ENCODE peak calls at places on chromosomes 7 and 10, in six cellular contexts. D is psoas muscle; M is heart left ventricle; Q is body of pancreas; T is neural progenitor cell; I is CD8-positive, alpha-beta T cell. J is an unnamed sample.

GRCh38 chr7:27661776-27662489 is 750 bp downstream of the HIBADH start:
- DNase-seq in D (no peak), M (peak; percentile 29), Q (peak; percentile 46), T (no peak), I (peak; percentile 26), J (no peak)

GRCh38 chr7:23490357-23491131 is 20.3 kb upstream of the IGF2BP3 start:
- DNase-seq in D (peak; percentile 68), M (peak; percentile 69), Q (peak; percentile 35), T (no peak), I (peak; percentile 59), J (peak; percentile 32)

GRCh38 chr7:25527665-25528064 is 299.4 kb upstream of the NPVF start:
- DNase-seq in D (no peak), M (no peak), Q (no peak), T (no peak), I (no peak), J (no peak)

GRCh38 chr7:102152672-102153585 is 133.7 kb upstream of the SH2B2 start:
- DNase-seq in D (no peak), M (peak; percentile 37), Q (no peak), T (peak; percentile 37), I (no peak), J (no peak)

GRCh38 chr10:129063212-129063611 is 403.8 kb upstream of the MGMT start:
- DNase-seq in D (no peak), M (no peak), Q (no peak), T (no peak), I (no peak), J (no peak)

GRCh38 chr7:138776156-138776833 is 21.5 kb upstream of the TMEM213 start:
- DNase-seq in D (no peak), M (no peak), Q (no peak), T (no peak), I (no peak), J (no peak)

GRCh38 chr10:132876131-132876860 is 66.1 kb downstream of the CFAP46 start:
- DNase-seq in D (peak; percentile 22), M (peak; percentile 5), Q (no peak), T (no peak), I (peak; percentile 6), J (no peak)

GRCh38 chr7:55193245-55193644 is 171.9 kb upstream of the LANCL2 start:
- DNase-seq in D (no peak), M (no peak), Q (no peak), T (no peak), I (no peak), J (no peak)

GRCh38 chr7:122423591-122423990 is 119.0 kb upstream of the FEZF1 start:
- DNase-seq in D (no peak), M (no peak), Q (no peak), T (no peak), I (no peak), J (no peak)

GRCh38 chr10:71684356-71685173 is 35.0 kb downstream of the C10orf105 start:
- DNase-seq in D (peak; percentile 44), M (no peak), Q (no peak), T (no peak), I (no peak), J (no peak)

GRCh38 chr7:140269004-140269638 is 92.3 kb upstream of the KDM7A start:
- DNase-seq in D (no peak), M (no peak), Q (no peak), T (no peak), I (no peak), J (no peak)

GRCh38 chr10:59580257-59580863 is 129.3 kb downstream of the SLC16A9 start:
- DNase-seq in D (no peak), M (no peak), Q (no peak), T (peak; percentile 33), I (no peak), J (no peak)

GRCh38 chr7:117401293-117402002 is 25.8 kb downstream of the ASZ1 start:
- DNase-seq in D (no peak), M (no peak), Q (no peak), T (peak; percentile 20), I (no peak), J (no peak)

GRCh38 chr10:49608925-49609282 is 1.2 kb upstream of the SLC18A3 start:
- DNase-seq in D (peak; percentile 15), M (no peak), Q (no peak), T (peak; percentile 35), I (no peak), J (no peak)

GRCh38 chr10:124632064-124632531 is 112.1 kb downstream of the FAM53B start:
- DNase-seq in D (peak; percentile 76), M (peak; percentile 67), Q (peak; percentile 81), T (peak; percentile 54), I (peak; percentile 43), J (no peak)

GRCh38 chr10:90930971-90931841 is 10.3 kb upstream of the ANKRD1 start:
- DNase-seq in D (no peak), M (peak; percentile 71), Q (peak; percentile 12), T (peak; percentile 49), I (no peak), J (no peak)

GRCh38 chr7:133155642-133156041 is 73.8 kb upstream of the CHCHD3 start:
- DNase-seq in D (no peak), M (no peak), Q (no peak), T (no peak), I (no peak), J (no peak)

GRCh38 chr7:158943234-158943633 is 86.9 kb downstream of the DYNC2I1 start:
- DNase-seq in D (no peak), M (no peak), Q (no peak), T (no peak), I (no peak), J (no peak)

GRCh38 chr7:119988401-119988800 is 284.6 kb upstream of the KCND2 start:
- DNase-seq in D (no peak), M (no peak), Q (no peak), T (no peak), I (no peak), J (no peak)

GRCh38 chr7:22885824-22886255 is 63.2 kb upstream of the TOMM7 start:
- DNase-seq in D (no peak), M (no peak), Q (no peak), T (no peak), I (peak; percentile 22), J (no peak)

GRCh38 chr10:60351191-60351853 is 38.4 kb downstream of the ANK3 start:
- DNase-seq in D (no peak), M (no peak), Q (no peak), T (no peak), I (no peak), J (no peak)

GRCh38 chr7:18993933-18994668 is 123.3 kb downstream of the TWIST1 start:
- DNase-seq in D (no peak), M (no peak), Q (no peak), T (no peak), I (no peak), J (no peak)

GRCh38 chr10:27388761-27389399 is 115.2 kb upstream of the RAB18 start:
- DNase-seq in D (peak; percentile 67), M (peak; percentile 48), Q (peak; percentile 15), T (no peak), I (no peak), J (no peak)

GRCh38 chr7:1813394-1814088 is 143.5 kb downstream of the ELFN1 start:
- DNase-seq in D (no peak), M (no peak), Q (no peak), T (no peak), I (no peak), J (no peak)

GRCh38 chr10:33772370-33773331 is 438.2 kb upstream of the NRP1 start:
- DNase-seq in D (peak; percentile 52), M (peak; percentile 33), Q (peak; percentile 31), T (peak; percentile 84), I (no peak), J (no peak)

GRCh38 chr10:34732926-34733325 is 82.2 kb downstream of the PARD3 start:
- DNase-seq in D (no peak), M (no peak), Q (no peak), T (peak; percentile 25), I (no peak), J (no peak)

GRCh38 chr10:125023862-125024495 is 82.1 kb downstream of the ZRANB1 start:
- DNase-seq in D (peak; percentile 90), M (peak; percentile 87), Q (peak; percentile 70), T (no peak), I (no peak), J (no peak)

GRCh38 chr7:121960678-121961461 is 87.9 kb downstream of the PTPRZ1 start:
- DNase-seq in D (no peak), M (no peak), Q (no peak), T (peak; percentile 50), I (no peak), J (no peak)

GRCh38 chr7:100839361-100839760 is 12.0 kb upstream of the EPHB4 start:
- DNase-seq in D (peak; percentile 19), M (no peak), Q (no peak), T (no peak), I (no peak), J (no peak)

GRCh38 chr7:100829150-100829716 is 1.9 kb upstream of the EPHB4 start:
- DNase-seq in D (peak; percentile 64), M (peak; percentile 74), Q (peak; percentile 26), T (no peak), I (no peak), J (no peak)

GRCh38 chr10:21509391-21510217 is 15.9 kb downstream of the SKIDA1 start:
- DNase-seq in D (no peak), M (peak; percentile 22), Q (no peak), T (peak; percentile 60), I (no peak), J (no peak)
- H3K4me1 ChIP-seq in D (no peaks in the 10 kb centered on the region), M (no peaks in the 10 kb centered on the region), Q (no peaks in the 10 kb centered on the region), T (peaks cover 44% of the 10 kb centered on the region), I (no peaks in the 10 kb centered on the region), J (no peaks in the 10 kb centered on the region)

DNA sequence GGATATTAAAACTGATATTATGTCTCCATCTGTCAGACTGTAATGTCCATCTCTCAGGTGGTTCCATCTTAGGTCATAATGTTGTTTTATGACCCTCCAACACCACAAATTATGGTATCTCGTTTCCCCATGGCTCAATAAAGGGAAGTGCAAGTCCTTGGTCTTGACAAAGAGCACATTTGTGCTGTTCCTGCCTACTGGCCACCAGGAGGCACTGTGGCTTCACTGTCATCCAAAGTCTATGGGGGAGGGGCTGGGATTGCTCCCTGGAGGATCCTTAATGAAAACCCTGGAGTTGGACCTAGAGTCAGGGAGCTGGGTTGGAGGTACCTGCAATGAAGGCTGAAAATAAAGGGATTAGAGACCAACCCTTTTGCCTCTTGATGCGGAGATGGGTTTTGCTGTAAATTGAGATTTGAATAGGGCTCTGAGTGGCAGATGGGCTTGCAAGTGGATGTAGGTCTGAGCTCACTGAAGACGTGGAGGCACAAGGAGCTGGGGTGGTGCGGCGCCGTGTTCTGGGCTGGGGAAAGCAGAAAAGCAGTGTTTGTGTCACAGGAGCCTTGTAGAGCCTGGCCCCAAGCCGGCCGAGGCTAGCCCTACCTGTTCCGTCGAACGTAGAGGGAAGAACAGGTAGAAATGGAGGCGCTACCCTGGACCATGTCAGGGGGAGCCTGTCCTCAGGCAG is 180.5 kb upstream of the PRSS58 start:
- DNase-seq in D (no peak), M (no peak), Q (peak; percentile 57), T (peak; percentile 77), I (no peak), J (no peak)
- H3K4me1 ChIP-seq in D (no peaks in the 10 kb centered on the region), M (no peaks in the 10 kb centered on the region), Q (no peaks in the 10 kb centered on the region), T (no peaks in the 10 kb centered on the region), I (peaks cover 12% of the 10 kb centered on the region), J (peaks cover 20% of the 10 kb centered on the region)

GRCh38 chr7:68078311-68078710 is 1081.7 kb downstream of the TYW1 start:
- DNase-seq in D (no peak), M (no peak), Q (no peak), T (no peak), I (no peak), J (no peak)
- H3K4me1 ChIP-seq in D (no peaks in the 10 kb centered on the region), M (no peaks in the 10 kb centered on the region), Q (no peaks in the 10 kb centered on the region), T (no peaks in the 10 kb centered on the region), I (no peaks in the 10 kb centered on the region), J (no peaks in the 10 kb centered on the region)

DNA sequence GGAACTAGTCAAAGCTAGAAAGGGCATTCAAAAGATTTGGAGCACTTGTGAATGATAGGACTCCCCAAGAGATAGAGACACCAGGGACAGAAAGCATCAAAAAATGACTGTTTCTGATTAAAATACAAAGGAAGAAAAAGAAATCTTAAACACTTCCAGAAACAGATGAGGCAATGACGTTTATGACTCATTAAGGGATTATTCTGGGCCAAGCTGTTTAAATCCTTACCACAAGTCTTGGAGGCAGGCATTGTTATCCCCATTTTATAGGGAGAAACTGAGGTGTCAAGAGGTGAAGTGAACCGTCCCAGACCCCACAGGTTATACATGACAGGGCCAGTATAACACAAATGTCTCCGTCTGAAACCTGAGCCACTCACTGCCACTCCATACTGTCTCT is 68.3 kb upstream of the AMPH start:
- DNase-seq in D (no peak), M (no peak), Q (no peak), T (no peak), I (no peak), J (no peak)
- H3K4me1 ChIP-seq in D (no peaks in the 10 kb centered on the region), M (no peaks in the 10 kb centered on the region), Q (no peaks in the 10 kb centered on the region), T (peaks cover 10% of the 10 kb centered on the region), I (no peaks in the 10 kb centered on the region), J (no peaks in the 10 kb centered on the region)

J was measured in effector memory CD4-positive, alpha-beta T cell.